ENCODE peak calls at places on chromosomes 3 and 15, in nine cellular contexts. E is H1, G is suprapubic skin, B is upper lobe of left lung, C is transverse colon, A is ovary, J is HepG2, F is A549, N is stomach. Z is an unnamed sample.

GRCh38 chr15:43791993-43792760 is at the start of gene SERF2:
- DNase-seq in E (peak; percentile 99), G (peak; percentile 100), B (peak; percentile 100), C (peak; percentile 100), A (peak; percentile 100), J (peak; percentile 97), F (peak; percentile 99), N (peak; percentile 100), Z (peak; percentile 100)

GRCh38 chr15:85142324-85142723 is 160.7 kb downstream of the PDE8A start:
- DNase-seq in E (no peak), G (no peak), B (no peak), C (no peak), A (no peak), J (no peak), F (peak; percentile 35), N (no peak), Z (no peak)

GRCh38 chr3:10957976-10958749 is 34.4 kb upstream of the SLC6A1 start:
- DNase-seq in E (no peak), G (no peak), B (no peak), C (peak; percentile 82), A (no peak), J (no peak), F (no peak), N (peak; percentile 64), Z (no peak)

GRCh38 chr3:52779411-52780297 is 2.3 kb downstream of the ITIH1 start:
- DNase-seq in E (no peak), G (no peak), B (no peak), C (no peak), A (no peak), J (no peak), F (no peak), N (peak; percentile 18), Z (peak; percentile 10)

GRCh38 chr3:155018621-155019330 is 61.3 kb upstream of the MME start:
- DNase-seq in E (no peak), G (no peak), B (no peak), C (no peak), A (no peak), J (no peak), F (no peak), N (no peak), Z (no peak)

GRCh38 chr15:27770086-27770607 is 329.0 kb downstream of the OCA2 start:
- DNase-seq in E (no peak), G (no peak), B (peak; percentile 79), C (no peak), A (no peak), J (no peak), F (no peak), N (no peak), Z (no peak)

GRCh38 chr15:65653341-65653740 is 31.6 kb downstream of the SLC24A1 start:
- DNase-seq in E (no peak), G (no peak), B (no peak), C (no peak), A (no peak), J (no peak), F (no peak), N (no peak), Z (no peak)

GRCh38 chr3:134376786-134377431 is 2.7 kb upstream of the AMOTL2 start:
- DNase-seq in E (no peak), G (peak; percentile 58), B (no peak), C (peak; percentile 48), A (peak; percentile 8), J (no peak), F (no peak), N (no peak), Z (no peak)

GRCh38 chr15:99704444-99704838 is 28.8 kb downstream of the LYSMD4 start:
- DNase-seq in E (no peak), G (no peak), B (no peak), C (no peak), A (peak; percentile 50), J (peak; percentile 81), F (peak; percentile 90), N (no peak), Z (no peak)

GRCh38 chr3:129161860-129162271 is 1.0 kb upstream of the ISY1 start:
- DNase-seq in E (peak; percentile 52), G (no peak), B (no peak), C (no peak), A (no peak), J (peak; percentile 18), F (no peak), N (no peak), Z (no peak)

GRCh38 chr15:22888120-22888859 is 49.8 kb downstream of the NIPA2 start:
- DNase-seq in E (no peak), G (no peak), B (no peak), C (no peak), A (no peak), J (no peak), F (peak; percentile 71), N (no peak), Z (no peak)

GRCh38 chr15:56754993-56755392 is 21.7 kb upstream of the ZNF280D start:
- DNase-seq in E (no peak), G (no peak), B (no peak), C (no peak), A (no peak), J (no peak), F (no peak), N (no peak), Z (no peak)

GRCh38 chr3:1792466-1792865 is 306.2 kb upstream of the CNTN4 start:
- DNase-seq in E (no peak), G (no peak), B (no peak), C (no peak), A (no peak), J (no peak), F (no peak), N (no peak), Z (no peak)

GRCh38 chr15:32091505-32092380 is 61.4 kb downstream of the CHRNA7 start:
- DNase-seq in E (no peak), G (no peak), B (no peak), C (no peak), A (no peak), J (no peak), F (no peak), N (no peak), Z (no peak)

GRCh38 chr3:42557849-42558248 is 23.9 kb downstream of the SEC22C start:
- DNase-seq in E (no peak), G (no peak), B (no peak), C (no peak), A (no peak), J (peak; percentile 13), F (no peak), N (no peak), Z (no peak)

DNA sequence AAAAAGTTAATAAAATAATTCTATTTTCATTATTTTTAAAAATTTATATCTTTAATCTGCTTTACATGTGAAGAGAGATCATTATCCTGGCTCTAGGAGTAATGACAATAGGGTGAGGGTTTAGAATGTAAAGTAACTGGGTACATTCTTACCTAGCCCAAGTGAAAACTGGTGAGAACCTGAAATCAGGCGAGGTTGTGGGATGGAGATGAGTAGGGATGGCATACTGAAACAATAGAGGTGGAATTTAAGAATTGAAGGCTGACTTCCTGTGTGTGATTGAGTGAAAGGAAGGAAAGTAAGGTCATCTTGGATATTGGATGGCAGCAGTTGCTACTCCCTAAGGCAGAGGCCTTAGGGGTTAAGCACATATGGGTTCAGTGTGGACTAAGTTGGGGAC is 82.7 kb downstream of the MYRIP start:
- DNase-seq in E (no peak), G (no peak), B (no peak), C (no peak), A (no peak), J (no peak), F (no peak), N (no peak), Z (no peak)
- H3K4me3 ChIP-seq in E (no peak overlapping the region), G (no peak overlapping the region), B (no peak overlapping the region), C (no peak overlapping the region), A (no peak overlapping the region), J (no peak overlapping the region), F (no peak overlapping the region), N (no peak overlapping the region), Z (no peak overlapping the region)

GRCh38 chr3:139261754-139262632 is 81.8 kb upstream of the MRPS22 start:
- DNase-seq in E (peak; percentile 20), G (no peak), B (no peak), C (no peak), A (no peak), J (no peak), F (no peak), N (no peak), Z (no peak)

GRCh38 chr3:139265131-139266016 is 78.4 kb upstream of the MRPS22 start:
- DNase-seq in E (peak; percentile 17), G (no peak), B (no peak), C (no peak), A (no peak), J (no peak), F (no peak), N (no peak), Z (no peak)

GRCh38 chr3:139267300-139268246 is 76.2 kb upstream of the MRPS22 start:
- DNase-seq in E (peak; percentile 6), G (peak; percentile 29), B (no peak), C (no peak), A (peak; percentile 1), J (peak; percentile 48), F (no peak), N (no peak), Z (no peak)

GRCh38 chr3:139263798-139264197 is 80.0 kb upstream of the MRPS22 start:
- DNase-seq in E (peak; percentile 26), G (no peak), B (no peak), C (no peak), A (no peak), J (no peak), F (no peak), N (no peak), Z (no peak)

DNA sequence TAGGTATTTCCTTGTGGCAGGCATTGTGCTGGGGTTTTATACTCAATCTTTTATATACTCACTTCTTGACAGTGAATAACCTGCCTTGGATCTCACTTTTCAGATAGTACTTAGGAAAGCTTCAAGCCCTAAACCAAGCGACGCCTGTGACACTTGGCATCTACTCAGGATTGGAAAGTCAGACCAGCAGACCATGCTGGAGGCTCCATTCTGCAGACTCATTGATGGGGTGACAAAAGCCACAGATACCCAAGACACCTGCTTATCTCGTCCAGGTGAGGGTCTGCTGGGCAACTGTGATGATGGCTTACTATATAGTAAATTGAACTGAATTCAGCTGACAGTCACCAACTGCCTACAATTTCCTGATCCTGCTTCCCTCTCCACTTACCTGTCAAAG is 79.4 kb upstream of the MRPS22 start:
- DNase-seq in E (peak; percentile 4), G (no peak), B (no peak), C (no peak), A (no peak), J (no peak), F (no peak), N (no peak), Z (no peak)
- TF ChIP-seq POLR2A in E (no peak), G (no peak), B (no peak), C (no peak), A (no peak), J (no peak), F (no peak), N (no peak), Z (no peak)

GRCh38 chr3:7271631-7272030 is 410.7 kb downstream of the GRM7 start:
- DNase-seq in E (no peak), G (no peak), B (no peak), C (no peak), A (no peak), J (no peak), F (no peak), N (no peak), Z (no peak)
- TF ChIP-seq EP300 in E (no peak), G (no peak), B (no peak), C (no peak), A (no peak), J (no peak), F (no peak), N (no peak), Z (no peak)

DNA sequence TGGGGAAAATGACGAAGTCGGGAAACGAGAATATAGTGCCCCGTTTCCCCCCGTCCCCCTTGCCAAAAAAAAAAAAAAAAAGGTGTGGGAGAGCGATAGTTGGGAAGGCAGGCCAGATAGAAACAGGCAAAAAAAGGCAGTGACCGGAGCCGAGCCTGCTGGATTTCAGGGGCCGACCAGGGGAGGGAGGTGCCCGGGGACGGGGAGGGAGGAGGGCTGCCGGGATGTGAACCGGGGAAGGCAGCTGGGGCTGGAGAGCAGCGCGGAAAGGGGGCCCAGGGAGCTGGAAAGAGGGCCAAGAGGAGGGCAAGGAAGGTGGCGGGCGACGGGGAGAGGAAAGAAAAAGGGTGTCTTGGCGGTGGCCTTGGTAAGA is 831 bp downstream of the LRRN1 start:
- DNase-seq in E (no peak), G (no peak), B (peak; percentile 66), C (no peak), A (peak; percentile 34), J (no peak), F (no peak), N (peak; percentile 27), Z (no peak)
- H3K4me3 ChIP-seq in E (peak overlapping the region; percentile 90), G (peak overlapping the region; percentile 81), B (peak overlapping the region; percentile 68), C (peak overlapping the region; percentile 45), A (peak overlapping the region; percentile 49), J (no peak overlapping the region), F (peak overlapping the region; percentile 44), N (peak overlapping the region; percentile 68), Z (peak overlapping the region; percentile 72)

Z was measured in tibial nerve.